ENCODE peak calls at places on chromosomes 4 and X, in five cellular contexts. D is SK-N-SH, A is GM12878, W is K562, N is H1. I is an unnamed sample.

GRCh38 chr4:87270825-87271224 is 50.4 kb upstream of the KLHL8 start:
- DNase-seq in A (no peak), W (no peak), N (peak; percentile 55), D (peak; percentile 2), I (no peak)

GRCh38 chr4:161554372-161554990 is 609.3 kb downstream of the FSTL5 start:
- DNase-seq in W (no peak), A (no peak), N (no peak), D (no peak), I (no peak)

GRCh38 chrX:17833954-17834353 is 27.1 kb downstream of the RAI2 start:
- DNase-seq in D (no peak), W (no peak), N (no peak), A (no peak), I (no peak)

GRCh38 chrX:18664947-18665346 is 7.0 kb downstream of the RS1 start:
- DNase-seq in A (no peak), N (no peak), W (peak; percentile 10), D (no peak), I (no peak)

GRCh38 chr4:15797320-15797719 is 19.2 kb downstream of the CD38 start:
- DNase-seq in W (no peak), N (no peak), A (no peak), D (no peak), I (no peak)

GRCh38 chr4:80431203-80431602 is 95.7 kb downstream of the CFAP299 start:
- DNase-seq in W (no peak), N (no peak), D (no peak), A (no peak), I (no peak)

GRCh38 chrX:20455001-20455400 is 188.3 kb upstream of the RPS6KA3 start:
- DNase-seq in N (no peak), W (no peak), D (no peak), A (no peak), I (no peak)

GRCh38 chr4:86608757-86609375 is 14.8 kb downstream of the PTPN13 start:
- DNase-seq in N (no peak), W (no peak), A (no peak), D (no peak), I (no peak)

GRCh38 chr4:184957451-184958115 is 60.7 kb upstream of the HELT start:
- DNase-seq in N (no peak), A (no peak), D (no peak), W (no peak), I (no peak)

GRCh38 chrX:32987139-32987538 is 224.2 kb downstream of the DMD start:
- DNase-seq in A (no peak), W (no peak), D (no peak), N (peak; percentile 44), I (no peak)

GRCh38 chrX:55008571-55009358 is 8.6 kb downstream of the APEX2 start:
- DNase-seq in N (no peak), W (no peak), A (no peak), D (no peak), I (no peak)

GRCh38 chr4:162869157-162869556 is 297.5 kb downstream of the NAF1 start:
- DNase-seq in N (no peak), A (no peak), D (no peak), W (no peak), I (no peak)

GRCh38 chr4:70768301-70768948 is 46.7 kb downstream of the RUFY3 start:
- DNase-seq in N (no peak), A (no peak), W (no peak), D (no peak), I (no peak)

GRCh38 chrX:25858273-25858880 is 279.8 kb upstream of the MAGEB18 start:
- DNase-seq in N (no peak), A (no peak), D (no peak), W (no peak), I (no peak)

GRCh38 chr4:186882293-186882692 is 158.6 kb upstream of the FAT1 start:
- DNase-seq in N (no peak), D (no peak), A (no peak), W (no peak), I (no peak)

GRCh38 chr4:125316391-125316780 is 1.6 kb downstream of the FAT4 start:
- DNase-seq in A (no peak), W (no peak), D (peak; percentile 39), N (peak; percentile 61), I (no peak)

GRCh38 chrX:57964975-57965374 is 54.7 kb upstream of the ZXDA start:
- DNase-seq in W (no peak), N (no peak), D (no peak), A (no peak), I (no peak)

GRCh38 chr4:151581575-151581974 is 172.6 kb downstream of the FHIP1A start:
- DNase-seq in N (no peak), A (no peak), D (peak; percentile 30), W (no peak), I (no peak)

GRCh38 chr4:122687450-122688121 is 44.9 kb upstream of the BBS12 start:
- DNase-seq in D (no peak), N (no peak), W (no peak), A (no peak), I (no peak)

GRCh38 chr4:10526431-10527222 is 69.4 kb upstream of the ZNF518B start:
- DNase-seq in D (no peak), W (peak; percentile 11), N (no peak), A (no peak), I (no peak)

GRCh38 chr4:160129439-160129838 is 1026.6 kb downstream of the RAPGEF2 start:
- DNase-seq in D (no peak), W (no peak), N (no peak), A (no peak), I (no peak)

GRCh38 chrX:130174051-130174704 is 2.4 kb downstream of the RAB33A start:
- DNase-seq in N (no peak), A (no peak), W (no peak), D (peak; percentile 33), I (no peak)
- TF ChIP-seq SIN3A in N (no peak), A (no peak), W (no peak), D (no peak), I (no peak)

GRCh38 chr4:107183155-107183774 is 147.2 kb upstream of the DKK2 start:
- DNase-seq in W (peak; percentile 50), D (peak; percentile 44), A (peak; percentile 3), N (no peak), I (peak; percentile 67)
- TF ChIP-seq TAF1 in W (no peak), D (no peak), A (no peak), N (no peak), I (no peak)

DNA sequence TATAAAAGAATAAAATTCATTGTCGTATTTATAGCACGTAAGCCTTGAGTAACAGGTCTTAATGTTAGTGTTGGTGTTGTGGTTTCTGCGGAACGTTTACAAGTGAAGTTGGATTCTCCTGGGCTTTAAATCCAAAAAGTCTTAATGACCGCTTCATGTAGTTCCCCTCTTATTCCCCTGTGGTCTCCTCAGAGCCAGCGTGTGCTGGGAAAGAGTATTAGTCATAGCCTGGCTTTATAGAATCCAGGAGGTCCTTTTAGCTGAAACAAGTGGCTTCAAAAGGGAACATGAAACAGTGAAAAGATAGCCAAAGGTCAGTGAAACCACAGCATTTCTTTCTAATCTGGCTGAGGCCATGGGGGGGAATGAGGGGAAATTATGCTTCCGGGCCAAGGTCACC is 79.1 kb downstream of the CLCN4 start:
- DNase-seq in W (no peak), D (no peak), A (no peak), N (no peak), I (peak; percentile 3)
- TF ChIP-seq SIN3A in W (no peak), D (no peak), A (no peak), N (no peak), I (no peak)

DNA sequence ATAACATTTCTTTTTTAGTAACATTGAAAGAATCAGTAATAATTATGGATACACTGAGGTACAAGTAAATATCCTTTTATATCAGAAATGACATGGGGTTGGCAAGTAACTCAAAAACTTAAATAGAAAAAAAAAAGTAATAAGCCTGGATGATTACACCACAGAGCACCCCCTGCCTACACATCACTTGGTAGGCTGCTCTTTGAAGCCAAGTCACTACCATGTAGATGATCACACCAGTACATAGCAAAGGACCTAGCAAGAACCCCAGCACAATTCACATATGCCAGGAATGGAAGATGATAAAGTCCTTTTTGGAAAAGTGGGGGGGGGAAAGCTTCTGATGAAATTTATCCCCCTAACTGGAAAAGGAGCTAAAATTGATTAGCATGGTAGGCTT is 56.9 kb downstream of the METTL14 start:
- DNase-seq in A (no peak), D (no peak), N (no peak), W (no peak), I (no peak)
- TF ChIP-seq TAF1 in A (no peak), D (no peak), N (no peak), W (no peak), I (no peak)

GRCh38 chrX:11412715-11413623 is 119.8 kb downstream of the AMELX start:
- DNase-seq in N (no peak), A (no peak), D (no peak), W (no peak), I (no peak)
- TF ChIP-seq SIN3A in N (no peak), A (no peak), D (no peak), W (no peak), I (no peak)

DNA sequence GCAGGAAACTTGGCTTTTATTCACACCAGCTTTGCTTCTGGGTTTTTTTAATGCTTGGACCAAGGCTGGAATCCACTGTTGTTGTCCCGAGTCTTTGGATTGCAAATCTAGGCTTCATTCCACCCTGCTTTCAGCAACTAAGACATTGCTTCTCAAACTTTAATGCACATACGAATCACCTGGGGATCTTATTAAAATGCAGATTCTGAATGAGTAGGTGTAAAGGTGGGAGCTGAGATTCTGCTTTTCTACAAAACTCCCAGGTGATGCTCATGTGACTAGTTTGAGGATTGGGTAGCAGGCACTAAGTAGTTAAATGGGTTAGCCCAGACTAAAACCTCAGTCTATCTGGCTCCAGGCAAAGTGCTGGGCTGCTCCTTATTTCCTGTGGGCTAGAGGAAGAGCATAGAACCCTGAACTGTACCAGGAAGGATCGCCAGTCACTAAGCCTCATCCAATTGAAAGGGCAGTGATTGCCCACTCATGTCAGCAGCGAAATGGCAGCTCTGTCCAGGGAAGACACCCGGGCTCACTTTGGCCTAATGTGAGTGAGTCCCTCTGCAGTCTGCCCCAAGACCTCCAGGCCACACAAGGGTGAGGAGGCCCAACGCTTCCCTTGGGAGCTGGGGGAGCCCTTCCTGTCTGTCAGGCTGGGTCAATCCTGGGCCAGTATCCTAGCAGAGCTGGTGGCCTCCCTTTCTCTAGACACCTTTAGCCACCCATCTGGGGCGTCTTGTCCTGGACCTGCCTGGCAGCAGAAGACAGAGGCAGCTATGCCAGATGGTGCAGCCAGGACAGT is 39.4 kb upstream of the GPC4 start:
- DNase-seq in W (no peak), D (no peak), N (no peak), A (no peak), I (no peak)
- TF ChIP-seq TAF1 in W (no peak), D (no peak), N (no peak), A (no peak), I (no peak)

GRCh38 chrX:42189601-42190000 is 266.2 kb upstream of the CASK start:
- DNase-seq in D (no peak), W (no peak), N (no peak), A (no peak), I (no peak)

GRCh38 chrX:42195506-42195905 is 272.2 kb upstream of the CASK start:
- DNase-seq in A (no peak), N (no peak), D (no peak), W (no peak), I (no peak)
- TF ChIP-seq SIN3A in A (no peak), N (no peak), D (no peak), W (no peak), I (no peak)

GRCh38 chr4:85084371-85085170 is 118.1 kb upstream of the WDFY3 start:
- DNase-seq in N (no peak), W (peak; percentile 35), D (peak; percentile 20), A (no peak), I (peak; percentile 60)

GRCh38 chr4:85092536-85092935 is 126.0 kb upstream of the WDFY3 start:
- DNase-seq in D (no peak), A (no peak), N (no peak), W (no peak), I (no peak)

GRCh38 chr4:85081196-85081595 is 114.7 kb upstream of the WDFY3 start:
- DNase-seq in A (no peak), D (no peak), N (no peak), W (no peak), I (no peak)

GRCh38 chr4:85086721-85087120 is 120.2 kb upstream of the WDFY3 start:
- DNase-seq in A (no peak), N (no peak), W (no peak), D (no peak), I (no peak)
- TF ChIP-seq TAF1 in A (no peak), N (no peak), W (no peak), D (no peak), I (no peak)

I was measured in HepG2.